ENCODE peak calls at places on chromosomes 4 and X, in seven cellular contexts. H, G, F, T, U, I and Y are unnamed samples. For H3K4me1 and H3K9me3, the result is how much of the 10 kb centered on the place peaks cover.

GRCh38 chr4:95355021-95355420 is 193.8 kb downstream of the UNC5C start:
- DNase-seq in H (no peak), T (no peak), F (no peak), U (no peak), G (no peak), I (no peak), Y (no peak)

GRCh38 chr4:3523628-3524221 is 8.5 kb downstream of the LRPAP1 start:
- DNase-seq in F (peak), U (peak), G (no peak), T (peak), I (peak), H (no peak), Y (no peak)

GRCh38 chr4:100581337-100581736 is 63.5 kb upstream of the EMCN start:
- DNase-seq in I (no peak), G (no peak), U (no peak), F (no peak), H (no peak), T (no peak), Y (peak)

GRCh38 chr4:183397741-183398297 is 46.6 kb upstream of the CDKN2AIP start:
- DNase-seq in U (no peak), I (no peak), H (no peak), T (no peak), G (no peak), F (no peak), Y (no peak)

GRCh38 chr4:144189121-144189520 is 48.6 kb upstream of the GYPA start:
- DNase-seq in G (no peak), H (no peak), U (no peak), I (no peak), T (no peak), F (no peak), Y (no peak)

GRCh38 chrX:37976153-37976552 is 30.2 kb upstream of the SYTL5 start:
- DNase-seq in T (no peak), U (no peak), I (no peak), G (no peak), F (no peak), H (no peak), Y (no peak)

GRCh38 chr4:182449186-182449880 is 206.1 kb downstream of the TENM3 start:
- DNase-seq in G (no peak), F (no peak), H (no peak), I (no peak), U (no peak), T (no peak), Y (peak)

GRCh38 chr4:33864290-33864859 is 2379.9 kb downstream of the ARAP2 start:
- DNase-seq in F (no peak), T (no peak), U (no peak), G (no peak), H (no peak), I (no peak), Y (no peak)

GRCh38 chrX:41720125-41720780 is 3.7 kb upstream of the GPR82 start:
- DNase-seq in T (no peak), U (no peak), H (no peak), G (peak), F (no peak), I (no peak), Y (no peak)

GRCh38 chr4:7238300-7238960 is 46.1 kb downstream of the SORCS2 start:
- DNase-seq in F (no peak), H (no peak), I (no peak), T (no peak), G (no peak), U (no peak), Y (no peak)

GRCh38 chrX:130170752-130171445 is 863 bp upstream of the RAB33A start:
- DNase-seq in I (peak), G (peak), F (peak), H (no peak), U (peak), T (no peak), Y (no peak)

GRCh38 chr4:182828678-182829025 is 88.5 kb downstream of the DCTD start:
- DNase-seq in F (no peak), I (no peak), T (no peak), H (no peak), G (no peak), U (no peak), Y (peak)

DNA sequence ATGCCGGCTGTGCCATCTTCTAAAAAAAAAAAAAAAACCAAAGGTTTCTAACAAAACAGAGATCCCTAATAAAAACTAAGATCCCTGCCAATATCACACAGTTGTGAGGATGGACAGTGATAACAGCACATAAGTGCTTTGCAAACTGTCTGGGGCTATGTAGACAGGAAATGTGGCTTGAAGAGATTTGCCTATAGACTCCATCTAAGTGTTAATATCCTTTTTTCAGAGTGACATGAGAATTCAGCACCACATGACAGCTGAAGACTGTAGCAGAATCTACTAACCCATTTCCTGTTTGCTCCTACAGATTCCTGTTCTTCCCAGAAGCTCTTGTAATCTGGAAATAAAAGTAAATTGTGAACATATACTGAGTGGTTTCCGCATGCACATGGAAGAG is 215.4 kb downstream of the KDR start:
- DNase-seq in F (no peak), H (no peak), I (no peak), T (no peak), U (no peak), G (no peak), Y (no peak)
- H3K4me1 ChIP-seq in F (under half), H (under half), I (under half), T (under half), U (under half), G (under half), Y (under half)

GRCh38 chr4:15742637-15743036 is 35.5 kb upstream of the CD38 start:
- DNase-seq in U (no peak), H (no peak), F (no peak), T (no peak), I (no peak), G (no peak), Y (no peak)

GRCh38 chr4:15742083-15742582 is 36.0 kb upstream of the CD38 start:
- DNase-seq in G (no peak), U (no peak), H (no peak), F (no peak), T (no peak), I (no peak), Y (no peak)

GRCh38 chr4:15738877-15739276 is 36.0 kb downstream of the BST1 start:
- DNase-seq in H (no peak), G (no peak), I (no peak), F (no peak), U (no peak), T (no peak), Y (no peak)

GRCh38 chr4:15744016-15744415 is 34.1 kb upstream of the CD38 start:
- DNase-seq in T (no peak), F (no peak), U (no peak), H (no peak), G (no peak), I (no peak), Y (no peak)

DNA sequence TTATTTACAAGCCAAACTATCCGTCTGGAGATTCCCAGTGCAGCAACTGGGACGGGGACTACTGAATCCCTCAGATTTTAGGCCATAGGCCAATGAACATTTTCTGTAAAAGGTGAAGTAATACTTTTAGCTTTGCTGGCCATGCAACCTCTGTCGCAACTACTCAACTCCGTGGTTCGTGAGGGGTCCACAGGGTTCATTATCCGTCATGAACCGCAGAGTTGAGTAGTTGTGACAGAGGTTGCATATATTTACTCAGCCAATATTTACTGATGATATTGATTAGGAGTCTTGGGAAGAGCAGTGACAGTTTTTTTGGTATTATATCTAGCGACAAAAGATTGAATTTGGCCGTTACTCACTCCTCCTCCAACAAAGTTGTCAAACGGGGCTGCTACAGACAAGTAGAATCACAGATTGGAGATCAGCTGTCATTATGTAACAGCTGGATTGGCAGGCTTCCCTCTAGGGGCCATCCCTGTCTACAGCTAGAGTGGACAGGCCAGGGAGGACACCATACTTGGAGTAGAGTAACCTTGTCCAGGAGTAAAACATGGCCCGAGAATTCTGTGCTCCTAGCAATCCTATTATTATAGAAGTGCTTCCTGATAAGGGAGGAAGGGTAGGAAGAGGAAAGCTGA is 37.2 kb upstream of the CD38 start:
- DNase-seq in U (no peak), F (no peak), T (no peak), I (no peak), G (no peak), H (no peak), Y (no peak)
- H3K9me3 ChIP-seq in U (under half), F (under half), T (under half), I (under half), G (under half), H (under half), Y (under half)

GRCh38 chr4:81982846-81983540 is 390.8 kb downstream of the HNRNPD start:
- DNase-seq in H (no peak), F (no peak), U (no peak), T (no peak), G (no peak), I (no peak), Y (no peak)

GRCh38 chr4:81984746-81985145 is 389.0 kb downstream of the HNRNPD start:
- DNase-seq in F (no peak), H (no peak), I (no peak), T (no peak), U (no peak), G (no peak), Y (no peak)

DNA sequence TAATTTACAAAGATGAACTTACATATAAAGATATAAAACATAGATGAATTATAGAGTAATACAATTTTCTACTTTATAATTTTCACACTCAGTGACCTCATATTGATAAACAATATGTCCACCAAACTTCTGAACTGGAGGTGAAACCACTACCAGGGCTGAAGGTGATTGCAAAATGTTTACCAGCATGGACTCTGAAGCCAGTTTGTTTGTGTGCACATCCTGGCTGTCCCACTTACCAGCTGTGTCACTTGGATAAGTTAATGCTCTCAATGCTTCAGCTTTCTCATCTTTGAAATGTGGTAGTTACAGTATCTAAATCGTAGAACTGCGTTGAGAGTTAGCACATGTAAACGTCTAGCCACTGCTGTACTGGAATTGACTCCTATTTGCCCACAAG is 392.6 kb downstream of the HNRNPD start:
- DNase-seq in H (no peak), I (no peak), U (no peak), T (no peak), G (no peak), F (no peak), Y (no peak)
- H3K4me1 ChIP-seq in H (under half), I (under half), U (under half), T (under half), G (under half), F (under half), Y (under half)

DNA sequence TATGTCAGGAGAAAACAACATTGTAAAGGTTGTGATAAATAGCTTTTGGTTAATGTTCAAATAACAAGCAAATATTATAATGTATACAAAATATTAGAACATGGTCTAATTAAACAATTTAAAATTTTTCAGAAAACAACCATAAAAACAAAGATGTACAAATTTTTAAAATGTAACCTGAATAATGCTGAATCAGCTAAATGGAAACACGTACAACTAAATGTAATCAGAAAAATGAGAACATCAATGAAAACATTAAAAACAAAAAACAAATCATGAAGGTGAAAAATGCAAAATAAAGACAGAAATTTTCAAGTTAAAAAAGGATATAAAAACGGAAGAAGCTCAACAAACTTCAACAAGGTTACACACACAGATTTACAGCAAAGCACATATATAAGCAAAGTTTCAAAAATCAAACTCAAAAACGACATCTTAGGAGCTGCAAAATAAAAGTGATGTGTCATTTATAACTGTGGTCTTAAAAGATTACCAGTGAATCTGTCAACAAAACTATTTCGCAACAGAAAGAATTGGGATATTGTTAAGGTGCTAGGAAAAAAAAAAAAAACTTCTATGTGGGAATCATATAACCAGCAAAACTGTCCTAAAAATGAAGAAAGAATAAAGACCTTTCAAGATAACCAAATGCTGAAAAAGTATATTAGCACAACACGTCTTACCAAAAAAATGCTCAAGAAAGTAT is 31.8 kb downstream of the ZNF732 start:
- DNase-seq in H (no peak), I (no peak), F (no peak), U (no peak), T (no peak), G (no peak), Y (no peak)
- H3K9me3 ChIP-seq in H (half or more), I (half or more), F (half or more), U (half or more), T (under half), G (half or more), Y (half or more)

GRCh38 chrX:51476930-51477329 is 19.5 kb downstream of the NUDT11 start:
- DNase-seq in H (no peak), U (no peak), G (no peak), I (no peak), F (no peak), T (no peak), Y (no peak)
- H3K4me1 ChIP-seq in H (under half), U (under half), G (under half), I (under half), F (under half), T (under half), Y (under half)

GRCh38 chrX:47628980-47629379 is 750 bp downstream of the CFP start:
- DNase-seq in U (no peak), H (no peak), I (no peak), F (no peak), G (no peak), T (no peak), Y (no peak)
- H3K9me3 ChIP-seq in U (under half), H (under half), I (under half), F (under half), G (under half), T (under half), Y (under half)

DNA sequence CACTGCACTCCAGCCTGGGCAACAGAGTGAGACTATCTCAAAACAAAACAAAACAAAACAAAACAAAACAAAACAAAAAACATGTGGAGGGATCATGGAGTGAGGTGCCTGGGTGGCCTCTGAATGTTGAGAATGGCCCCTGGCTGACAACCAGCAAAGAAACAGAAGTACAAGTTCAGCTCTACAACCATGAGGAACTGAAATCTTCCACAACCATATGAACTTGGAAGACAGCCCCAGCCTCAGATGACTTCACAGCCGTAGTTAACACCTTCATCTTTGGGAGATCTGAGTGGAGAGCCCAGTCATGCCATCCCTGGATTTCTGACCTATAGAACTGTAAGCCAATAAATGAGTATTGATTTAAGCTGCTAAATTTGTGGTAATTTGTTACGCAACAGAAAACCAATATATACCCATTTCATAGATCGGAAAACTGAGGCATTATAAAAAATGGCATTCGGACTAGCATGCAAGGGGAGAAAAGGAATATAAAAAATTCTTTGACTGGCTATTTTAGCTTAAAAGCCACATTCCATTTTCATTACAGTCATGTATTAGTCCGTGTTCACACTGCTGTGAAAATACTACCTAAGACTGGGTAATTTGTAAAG is 138.7 kb upstream of the RAPGEF2 start:
- DNase-seq in F (no peak), I (no peak), T (no peak), H (no peak), U (no peak), G (no peak), Y (no peak)
- H3K4me1 ChIP-seq in F (under half), I (under half), T (under half), H (under half), U (under half), G (under half), Y (under half)

GRCh38 chrX:136192839-136193414 is 45.6 kb downstream of the FHL1 start:
- DNase-seq in I (no peak), H (no peak), G (no peak), U (no peak), F (no peak), T (no peak), Y (no peak)
- H3K9me3 ChIP-seq in I (under half), H (under half), G (under half), U (under half), F (under half), T (under half), Y (under half)

GRCh38 chrX:107674480-107675364 is 46.4 kb downstream of the PRPS1 start:
- DNase-seq in G (peak), F (no peak), I (peak), T (no peak), H (peak), U (peak), Y (no peak)

GRCh38 chrX:107672955-107673378 is 44.7 kb downstream of the PRPS1 start:
- DNase-seq in T (peak), I (peak), U (peak), F (peak), G (peak), H (peak), Y (peak)

GRCh38 chrX:107675365-107675654 is 47.0 kb downstream of the PRPS1 start:
- DNase-seq in G (no peak), F (no peak), H (no peak), U (no peak), I (no peak), T (no peak), Y (no peak)

GRCh38 chrX:107673401-107673800 is 45.1 kb downstream of the PRPS1 start:
- DNase-seq in H (no peak), F (no peak), T (no peak), G (no peak), I (no peak), U (no peak), Y (no peak)

GRCh38 chrX:107673933-107674479 is 45.7 kb downstream of the PRPS1 start:
- DNase-seq in U (peak), T (peak), F (peak), G (peak), H (peak), I (peak), Y (peak)
- H3K4me1 ChIP-seq in U (under half), T (under half), F (under half), G (half or more), H (under half), I (under half), Y (under half)